ENCODE peak calls at places on chromosome 13, in ten cellular contexts. O, H, G, I, K, U, S, X, Q and B are unnamed samples.
A peak's percentile ranks its signal among the peaks of the same experiment; 100 is the strongest.

GRCh38 chr13:38361551-38362262 is 12.1 kb downstream of the UFM1 start:
- DNase-seq in O (no peak), U (no peak), I (no peak), Q (no peak), X (no peak), S (no peak), H (no peak), K (no peak), G (no peak), B (no peak)

GRCh38 chr13:64332048-64332447 is 2898.1 kb downstream of the PCDH9 start:
- DNase-seq in G (no peak), K (no peak), I (no peak), S (peak; percentile 1), U (no peak), X (no peak), H (no peak), Q (no peak), O (peak; percentile 20), B (no peak)

GRCh38 chr13:63542704-63543215 is 2127.1 kb upstream of the PCDH20 start:
- DNase-seq in X (no peak), S (no peak), I (no peak), H (no peak), O (no peak), G (no peak), U (no peak), K (no peak), Q (no peak), B (no peak)

GRCh38 chr13:74299688-74300087 is 165.5 kb upstream of the KLF12 start:
- DNase-seq in U (no peak), G (no peak), S (no peak), Q (no peak), I (no peak), O (no peak), H (no peak), X (no peak), K (no peak), B (no peak)

GRCh38 chr13:50843256-50844043 is at the start of gene DLEU7:
- DNase-seq in Q (no peak), K (peak; percentile 79), G (no peak), X (peak; percentile 86), U (no peak), O (no peak), H (no peak), S (no peak), I (no peak), B (no peak)

GRCh38 chr13:96573563-96573962 is 420.7 kb downstream of the OXGR1 start:
- DNase-seq in G (no peak), I (no peak), O (no peak), Q (no peak), S (no peak), U (no peak), K (no peak), H (no peak), X (no peak), B (no peak)

GRCh38 chr13:28022848-28023518 is 34.5 kb upstream of the URAD start:
- DNase-seq in U (peak; percentile 17), Q (no peak), O (peak; percentile 56), X (peak; percentile 66), H (no peak), S (peak; percentile 33), G (no peak), K (peak; percentile 21), I (no peak), B (peak; percentile 51)

GRCh38 chr13:113407103-113407530 is 43.2 kb upstream of the GRTP1 start:
- DNase-seq in O (no peak), I (peak; percentile 37), U (no peak), G (no peak), Q (no peak), S (no peak), X (no peak), K (no peak), H (no peak), B (no peak)

GRCh38 chr13:72198042-72198441 is 331.0 kb upstream of the DACH1 start:
- DNase-seq in U (no peak), S (no peak), O (no peak), Q (no peak), H (no peak), G (no peak), I (no peak), K (no peak), X (no peak), B (no peak)

GRCh38 chr13:23848639-23849282 is 40.4 kb downstream of the MIPEP start:
- DNase-seq in Q (peak; percentile 77), I (no peak), S (no peak), O (no peak), U (peak; percentile 12), H (no peak), K (no peak), X (no peak), G (no peak), B (no peak)

GRCh38 chr13:112444001-112444311 is 67.8 kb downstream of the SPACA7 start:
- DNase-seq in H (peak; percentile 27), U (peak; percentile 71), Q (peak; percentile 91), O (peak; percentile 49), I (peak; percentile 69), S (peak; percentile 55), G (peak; percentile 58), K (peak; percentile 94), X (peak; percentile 90), B (peak; percentile 52)

GRCh38 chr13:66407159-66407558 is 823.0 kb downstream of the PCDH9 start:
- DNase-seq in H (no peak), Q (no peak), I (no peak), O (no peak), X (no peak), G (no peak), U (no peak), K (no peak), S (no peak), B (peak; percentile 28)

GRCh38 chr13:76711515-76712182 is 174.6 kb downstream of the KCTD12 start:
- DNase-seq in S (peak; percentile 81), G (no peak), X (no peak), Q (no peak), O (peak; percentile 96), H (peak; percentile 47), I (no peak), U (peak; percentile 90), K (no peak), B (peak; percentile 98)

GRCh38 chr13:41709511-41709910 is 251.4 kb downstream of the VWA8 start:
- DNase-seq in H (no peak), G (no peak), K (no peak), X (no peak), Q (no peak), U (peak; percentile 30), I (no peak), S (peak; percentile 22), O (peak; percentile 67), B (no peak)

GRCh38 chr13:107170270-107170931 is 602.5 kb upstream of the ARGLU1 start:
- DNase-seq in O (no peak), Q (no peak), K (no peak), H (no peak), G (no peak), U (no peak), S (no peak), I (no peak), X (no peak), B (no peak)

GRCh38 chr13:28622286-28622685 is 36.6 kb upstream of the POMP start:
- DNase-seq in G (no peak), O (no peak), K (no peak), I (peak; percentile 70), S (no peak), H (no peak), Q (no peak), X (no peak), U (no peak), B (no peak)

GRCh38 chr13:110869805-110870706 is 44.8 kb downstream of the ANKRD10 start:
- DNase-seq in G (no peak), K (peak; percentile 49), H (peak; percentile 100), I (peak; percentile 83), X (peak; percentile 82), S (peak; percentile 100), Q (no peak), U (peak; percentile 98), O (peak; percentile 100), B (peak; percentile 100)

GRCh38 chr13:62910541-62910940 is 1494.9 kb upstream of the PCDH20 start:
- DNase-seq in U (no peak), O (no peak), S (no peak), Q (no peak), K (no peak), X (no peak), H (no peak), G (no peak), I (no peak), B (no peak)

GRCh38 chr13:37453246-37453645 is 145.3 kb downstream of the POSTN start:
- DNase-seq in G (no peak), U (no peak), H (peak; percentile 28), S (peak; percentile 18), O (no peak), X (no peak), K (no peak), I (no peak), Q (no peak), B (peak; percentile 29)

GRCh38 chr13:107799001-107799400 is 416.3 kb downstream of the LIG4 start:
- DNase-seq in X (no peak), O (no peak), I (no peak), H (no peak), U (no peak), K (no peak), S (no peak), G (no peak), Q (no peak), B (peak; percentile 63)

GRCh38 chr13:113820813-113821651 is 42.8 kb downstream of the GAS6 start:
- DNase-seq in U (peak; percentile 91), Q (no peak), H (peak; percentile 97), G (no peak), O (peak; percentile 99), I (peak; percentile 86), S (peak; percentile 98), X (no peak), K (no peak), B (peak; percentile 97)

GRCh38 chr13:30898070-30898469 is 8.0 kb upstream of the MEDAG start:
- DNase-seq in H (no peak), Q (no peak), O (no peak), I (no peak), K (no peak), S (no peak), G (no peak), U (no peak), X (peak; percentile 29), B (no peak)

GRCh38 chr13:39326471-39326870 is 276.5 kb downstream of the LHFPL6 start:
- DNase-seq in U (no peak), O (peak; percentile 28), I (no peak), X (no peak), K (no peak), S (no peak), G (no peak), Q (no peak), H (no peak), B (no peak)